ENCODE peak calls at places on chromosomes 12 and 14, in four cellular contexts. V is esophagus muscularis mucosa; Z is effector memory CD4-positive, alpha-beta T cell; O is GM12865. Q is an unnamed sample.

GRCh38 chr12:64883264-64884163 is 59.1 kb downstream of the TBC1D30 start:
- DNase-seq in Z (no peak), V (no peak), O (peak), Q (no peak)

GRCh38 chr12:64400041-64400440 is 4.2 kb upstream of the XPOT start:
- DNase-seq in V (no peak), Z (peak), O (no peak), Q (no peak)

GRCh38 chr12:102479099-102479887 is 1.1 kb downstream of the IGF1 start:
- DNase-seq in Z (no peak), O (no peak), V (no peak), Q (no peak)

GRCh38 chr12:513446-513845 is 53.7 kb downstream of the B4GALNT3 start:
- DNase-seq in V (no peak), Z (no peak), O (no peak), Q (no peak)

GRCh38 chr14:100383727-100384158 is 60.6 kb downstream of the SLC25A47 start:
- DNase-seq in Z (peak), V (no peak), O (peak), Q (no peak)

GRCh38 chr14:66398437-66398836 is 87.7 kb upstream of the CCDC196 start:
- DNase-seq in V (no peak), Z (no peak), O (peak), Q (no peak)

GRCh38 chr12:88471641-88472040 is 108.6 kb downstream of the KITLG start:
- DNase-seq in O (no peak), V (no peak), Z (no peak), Q (no peak)

GRCh38 chr12:112340983-112341840 is 41.0 kb downstream of the HECTD4 start:
- DNase-seq in V (no peak), Z (no peak), O (no peak), Q (no peak)

Q was measured in vagina.